ENCODE peak calls at places on chromosomes 2 and 18, in five cellular contexts. R is GM23248, S is GM23338, C is neural progenitor cell, D is hepatocyte. V is an unnamed sample.

GRCh38 chr2:11286749-11287148 is 57.7 kb downstream of the ROCK2 start:
- DNase-seq in R (peak), S (no peak), C (no peak), D (no peak), V (no peak)

GRCh38 chr2:53202063-53202462 is 565.5 kb upstream of the CHAC2 start:
- DNase-seq in R (peak), S (peak), C (no peak), D (peak), V (no peak)

GRCh38 chr2:88658318-88658717 is 31.1 kb upstream of the EIF2AK3 start:
- DNase-seq in R (peak), S (no peak), C (no peak), D (no peak), V (no peak)

GRCh38 chr2:12061317-12061716 is 314.9 kb downstream of the LPIN1 start:
- DNase-seq in R (no peak), S (no peak), C (no peak), D (no peak), V (no peak)

GRCh38 chr2:100767224-100767653 is 52.7 kb upstream of the NPAS2 start:
- DNase-seq in R (peak), S (no peak), C (no peak), D (no peak), V (no peak)

GRCh38 chr18:59909289-59910036 is 9.7 kb downstream of the PMAIP1 start:
- DNase-seq in R (no peak), S (no peak), C (no peak), D (peak), V (no peak)

GRCh38 chr2:240567872-240568677 is at the start of gene RNPEPL1:
- DNase-seq in R (peak), S (peak), C (peak), D (peak), V (peak)

GRCh38 chr18:34913837-34914755 is 127.1 kb upstream of the MAPRE2 start:
- DNase-seq in R (no peak), S (no peak), C (no peak), D (peak), V (no peak)

GRCh38 chr2:203535078-203535783 is at the start of gene RAPH1:
- DNase-seq in R (peak), S (peak), C (peak), D (peak), V (peak)

GRCh38 chr2:85132834-85133637 is at the start of gene TCF7L1:
- DNase-seq in R (peak), S (peak), C (peak), D (peak), V (peak)

GRCh38 chr2:157264099-157264498 is 6.6 kb downstream of the GALNT5 start:
- DNase-seq in R (peak), S (no peak), C (no peak), D (no peak), V (no peak)

GRCh38 chr2:203743441-203743932 is 37.0 kb downstream of the CD28 start:
- DNase-seq in R (peak), S (no peak), C (no peak), D (no peak), V (no peak)

GRCh38 chr2:69159988-69160387 is 147.0 kb downstream of the ANTXR1 start:
- DNase-seq in R (peak), S (peak), C (peak), D (peak), V (no peak)

GRCh38 chr2:230164139-230164538 is 55.6 kb downstream of the SP110 start:
- DNase-seq in R (no peak), S (no peak), C (no peak), D (no peak), V (no peak)

GRCh38 chr2:20621366-20622295 is 29.3 kb downstream of the HS1BP3 start:
- DNase-seq in R (no peak), S (no peak), C (no peak), D (no peak), V (no peak)

GRCh38 chr2:154518872-154519271 is 179.6 kb upstream of the KCNJ3 start:
- DNase-seq in R (no peak), S (no peak), C (no peak), D (no peak), V (no peak)

GRCh38 chr2:158034198-158034831 is 67.4 kb upstream of the UPP2 start:
- DNase-seq in R (peak), S (peak), C (peak), D (peak), V (peak)

GRCh38 chr2:226799976-226800940 is 638 bp upstream of the IRS1 start:
- DNase-seq in R (peak), S (peak), C (peak), D (peak), V (peak)
- TF ChIP-seq EZH2 in R (no peak), S (no peak), C (no peak), D (no peak), V (no peak)

GRCh38 chr2:176129013-176129796 is at the start of gene HOXD8:
- DNase-seq in R (peak), S (peak), C (peak), D (peak), V (no peak)

GRCh38 chr2:176131617-176132396 is 2.3 kb downstream of the HOXD8 start:
- DNase-seq in R (no peak), S (no peak), C (no peak), D (no peak), V (no peak)

GRCh38 chr2:176129825-176130152 is 284 bp downstream of the HOXD8 start:
- DNase-seq in R (no peak), S (no peak), C (no peak), D (no peak), V (no peak)

GRCh38 chr2:176130917-176131616 is 1.6 kb downstream of the HOXD8 start:
- DNase-seq in R (peak), S (no peak), C (no peak), D (no peak), V (no peak)

DNA sequence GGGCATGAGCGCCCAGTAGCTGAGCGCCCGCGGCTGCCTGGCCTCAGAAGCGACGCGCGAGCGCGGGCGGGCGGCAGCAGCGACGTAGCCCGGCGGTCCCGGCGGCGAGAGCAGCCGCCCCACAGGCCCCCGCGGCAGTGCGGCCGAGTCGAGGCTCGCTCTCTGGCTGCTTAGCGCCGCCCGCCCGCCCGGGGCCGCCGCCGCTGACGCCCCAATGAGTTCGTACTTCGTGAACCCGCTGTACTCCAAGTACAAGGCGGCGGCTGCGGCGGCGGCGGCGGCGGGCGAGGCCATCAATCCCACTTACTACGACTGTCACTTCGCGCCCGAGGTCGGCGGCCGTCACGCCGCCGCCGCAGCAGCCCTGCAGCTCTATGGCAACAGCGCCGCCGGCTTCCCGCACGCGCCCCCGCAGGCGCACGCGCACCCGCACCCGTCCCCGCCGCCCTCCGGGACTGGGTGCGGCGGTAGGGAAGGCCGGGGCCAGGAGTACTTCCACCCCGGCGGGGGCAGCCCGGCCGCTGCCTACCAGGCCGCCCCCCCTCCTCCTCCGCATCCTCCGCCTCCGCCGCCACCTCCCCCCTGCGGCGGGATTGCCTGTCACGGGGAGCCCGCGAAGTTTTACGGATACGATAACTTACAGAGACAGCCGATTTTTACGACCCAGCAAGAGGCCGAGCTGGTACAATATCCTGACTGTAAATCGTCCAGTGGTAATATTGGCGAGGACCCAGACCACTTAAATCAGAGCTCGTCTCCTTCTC is 830 bp downstream of the HOXD8 start:
- DNase-seq in R (peak), S (peak), C (peak), D (peak), V (no peak)
- TF ChIP-seq EZH2 in R (no peak), S (peak), C (peak), D (peak), V (no peak)

GRCh38 chr2:17540813-17541513 is 467 bp downstream of the VSNL1 start:
- DNase-seq in R (no peak), S (no peak), C (no peak), D (no peak), V (peak)
- TF ChIP-seq EZH2 in R (no peak), S (no peak), C (no peak), D (peak), V (no peak)

GRCh38 chr2:170819941-170820646 is 3.4 kb downstream of the GAD1 start:
- DNase-seq in R (no peak), S (peak), C (peak), D (no peak), V (no peak)
- TF ChIP-seq EZH2 in R (no peak), S (no peak), C (peak), D (peak), V (no peak)

GRCh38 chr2:176122266-176122632 is 270 bp upstream of the HOXD9 start:
- DNase-seq in R (no peak), S (no peak), C (peak), D (no peak), V (no peak)

GRCh38 chr2:176123483-176123843 is 944 bp downstream of the HOXD9 start:
- DNase-seq in R (no peak), S (no peak), C (no peak), D (no peak), V (no peak)

GRCh38 chr2:176120369-176121307 is 1.9 kb upstream of the HOXD9 start:
- DNase-seq in R (no peak), S (no peak), C (no peak), D (no peak), V (no peak)

GRCh38 chr2:176122633-176123482 is at the start of gene HOXD9:
- DNase-seq in R (peak), S (no peak), C (peak), D (no peak), V (no peak)

DNA sequence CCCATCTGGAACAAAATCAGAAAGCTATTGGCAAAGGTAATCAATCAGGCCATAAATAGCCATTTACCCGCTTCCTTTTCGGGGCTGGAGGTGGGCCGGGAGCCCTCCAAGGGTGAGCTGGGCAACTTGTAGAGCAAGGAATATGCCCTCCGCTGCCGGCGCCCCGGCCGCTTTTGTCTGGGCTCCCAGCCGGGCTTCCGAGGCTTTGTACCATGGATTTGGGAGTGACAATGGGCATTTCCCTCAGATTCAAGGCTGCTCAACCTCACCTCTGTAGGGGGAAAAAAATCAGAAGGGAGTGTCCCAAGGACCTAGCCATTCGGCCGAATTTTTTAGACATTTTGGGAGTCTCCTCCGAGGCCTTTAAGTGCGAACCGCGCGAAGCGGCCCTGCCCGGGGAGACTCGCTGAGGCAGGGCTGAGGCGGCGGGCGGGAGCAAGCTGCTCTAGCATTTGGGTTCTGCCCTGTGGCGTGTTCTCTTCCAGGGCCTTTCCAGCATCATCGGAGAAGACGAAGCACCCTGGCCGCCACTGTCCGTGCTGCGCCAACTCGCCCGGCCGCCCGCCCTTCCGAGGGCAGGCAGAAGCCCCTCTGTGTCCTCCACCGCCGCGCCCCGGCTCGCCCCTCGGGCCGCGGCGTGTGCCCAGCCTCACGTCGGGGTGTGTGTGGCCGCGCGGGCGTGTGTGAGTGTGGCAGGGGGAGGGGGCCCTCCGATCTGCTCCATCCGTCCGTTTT is 975 bp upstream of the HOXD9 start:
- DNase-seq in R (no peak), S (no peak), C (no peak), D (no peak), V (no peak)
- TF ChIP-seq EZH2 in R (no peak), S (peak), C (peak), D (peak), V (no peak)

GRCh38 chr2:212537311-212538155 is 1.1 kb downstream of the ERBB4 start:
- DNase-seq in R (peak), S (peak), C (peak), D (peak), V (no peak)
- TF ChIP-seq EZH2 in R (peak), S (peak), C (peak), D (peak), V (no peak)

GRCh38 chr2:232551776-232552175 is 1.3 kb downstream of the EIF4E2 start:
- DNase-seq in R (no peak), S (no peak), C (no peak), D (no peak), V (no peak)
- TF ChIP-seq EZH2 in R (no peak), S (no peak), C (no peak), D (no peak), V (no peak)

DNA sequence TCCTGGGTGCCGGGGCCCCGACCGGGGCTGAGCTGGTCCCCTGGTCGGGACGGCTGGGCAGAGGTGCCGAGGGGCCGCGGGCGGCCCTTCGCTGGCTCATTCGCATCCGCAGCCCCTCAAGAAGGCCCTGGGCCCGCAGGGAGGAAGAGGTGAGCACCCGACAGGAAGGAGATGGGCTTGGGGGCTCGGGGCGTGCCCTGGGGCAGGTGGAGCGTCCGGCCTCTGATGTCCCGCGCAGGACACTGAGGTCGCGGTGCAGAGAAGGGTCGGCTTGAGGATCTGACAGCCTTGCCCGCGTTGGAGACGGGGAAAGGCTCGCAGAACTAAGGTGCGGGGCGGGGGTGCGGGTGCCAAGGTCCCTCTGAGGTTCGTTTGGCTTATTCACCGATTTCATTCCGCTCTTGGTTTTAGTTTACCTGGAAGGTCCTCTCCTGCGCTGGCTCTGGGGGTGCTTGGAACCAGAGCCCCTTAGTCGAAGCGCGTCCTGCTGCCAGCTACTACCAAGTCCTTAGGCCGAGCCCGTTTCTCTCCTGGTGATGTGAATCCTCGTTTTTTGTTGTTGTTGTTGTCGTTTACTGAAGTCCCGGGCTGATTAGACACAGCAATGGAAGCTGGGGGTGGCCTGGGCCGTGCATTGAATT is 18.9 kb upstream of the CD8A start:
- DNase-seq in R (no peak), S (peak), C (no peak), D (no peak), V (no peak)
- TF ChIP-seq EZH2 in R (peak), S (no peak), C (no peak), D (no peak), V (no peak)

GRCh38 chr2:206259615-206260426 is 14.6 kb upstream of the ZDBF2 start:
- DNase-seq in R (no peak), S (no peak), C (no peak), D (no peak), V (peak)

GRCh38 chr2:206256711-206257110 is 17.8 kb upstream of the ZDBF2 start:
- DNase-seq in R (no peak), S (no peak), C (peak), D (no peak), V (no peak)

GRCh38 chr2:206255003-206255402 is 19.5 kb upstream of the ZDBF2 start:
- DNase-seq in R (no peak), S (peak), C (peak), D (no peak), V (no peak)

GRCh38 chr2:206257861-206258260 is 16.6 kb upstream of the ZDBF2 start:
- DNase-seq in R (no peak), S (no peak), C (no peak), D (no peak), V (no peak)

DNA sequence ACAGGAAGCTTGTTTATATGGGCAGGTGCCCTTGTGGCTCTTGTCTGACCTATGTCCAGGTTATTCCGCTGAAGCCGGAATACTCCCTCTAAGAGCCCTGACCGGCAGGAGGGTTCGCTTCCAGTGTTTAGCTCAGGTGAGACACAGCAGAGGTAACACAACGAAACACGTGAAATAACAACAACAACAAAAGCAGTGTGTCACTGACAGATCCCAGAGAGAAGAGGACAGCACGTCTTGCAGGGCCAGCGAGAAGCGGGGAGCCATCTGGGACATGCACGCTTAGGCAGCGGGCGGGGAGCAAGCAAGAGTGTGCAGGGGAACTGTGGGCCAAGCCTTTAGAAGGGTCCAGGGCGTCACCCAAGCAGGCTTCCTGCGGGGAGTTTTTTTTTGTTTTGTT is 17.1 kb upstream of the ZDBF2 start:
- DNase-seq in R (no peak), S (no peak), C (peak), D (no peak), V (no peak)
- TF ChIP-seq EZH2 in R (no peak), S (no peak), C (peak), D (no peak), V (no peak)

GRCh38 chr2:66578067-66578852 is 143.3 kb downstream of the MEIS1 start:
- DNase-seq in R (no peak), S (no peak), C (peak), D (peak), V (no peak)
- TF ChIP-seq EZH2 in R (no peak), S (peak), C (peak), D (no peak), V (no peak)